ENCODE peak calls at places on chromosomes 11 and 22, in eight cellular contexts. W is transverse colon, U is uterus, C is ovary, D is GM12891, R is K562, H is esophagus squamous epithelium, B is spleen. P is an unnamed sample.

GRCh38 chr22:31244044-31244942 is 32.2 kb downstream of the LIMK2 start:
- DNase-seq in W (no peak), U (no peak), C (no peak), D (no peak), R (no peak), H (no peak), B (no peak), P (peak)

GRCh38 chr11:105298630-105299029 is 159.1 kb upstream of the CARD18 start:
- DNase-seq in W (no peak), U (no peak), C (no peak), D (no peak), R (no peak), H (no peak), B (no peak), P (peak)

GRCh38 chr22:17283423-17283822 is 64.2 kb upstream of the ADA2 start:
- DNase-seq in W (no peak), U (no peak), C (no peak), D (no peak), R (no peak), H (no peak), B (peak), P (no peak)

GRCh38 chr11:108009497-108010360 is 1.0 kb downstream of the CUL5 start:
- DNase-seq in W (no peak), U (no peak), C (no peak), D (no peak), R (peak), H (no peak), B (no peak), P (no peak)

GRCh38 chr11:92601048-92601447 is 368.4 kb upstream of the MTNR1B start:
- DNase-seq in W (no peak), U (no peak), C (no peak), D (no peak), R (no peak), H (no peak), B (no peak), P (no peak)

GRCh38 chr22:27667121-27667843 is 134.3 kb downstream of the MN1 start:
- DNase-seq in W (no peak), U (peak), C (peak), D (no peak), R (no peak), H (no peak), B (peak), P (no peak)

GRCh38 chr11:111688028-111688427 is 78.2 kb downstream of the PPP2R1B start:
- DNase-seq in W (no peak), U (no peak), C (no peak), D (no peak), R (no peak), H (no peak), B (no peak), P (no peak)

GRCh38 chr11:23502821-23503220 is 642.5 kb upstream of the CCDC179 start:
- DNase-seq in W (no peak), U (no peak), C (no peak), D (no peak), R (no peak), H (no peak), B (no peak), P (no peak)

GRCh38 chr22:49297286-49297870 is 530.3 kb downstream of the BRD1 start:
- DNase-seq in W (no peak), U (no peak), C (no peak), D (no peak), R (no peak), H (no peak), B (peak), P (no peak)

GRCh38 chr11:12689029-12689755 is 15.0 kb downstream of the TEAD1 start:
- DNase-seq in W (no peak), U (no peak), C (no peak), D (no peak), R (no peak), H (no peak), B (no peak), P (no peak)

GRCh38 chr22:39220450-39220849 is 24.3 kb downstream of the PDGFB start:
- DNase-seq in W (no peak), U (no peak), C (no peak), D (no peak), R (no peak), H (no peak), B (peak), P (no peak)
- TF ChIP-seq POLR2A in W (no peak), U (no peak), C (no peak), D (no peak), R (no peak), H (no peak), B (no peak), P (no peak)

GRCh38 chr22:40046126-40046525 is 51.4 kb downstream of the FAM83F start:
- DNase-seq in W (no peak), U (no peak), C (no peak), D (no peak), R (no peak), H (no peak), B (no peak), P (no peak)

GRCh38 chr22:40044102-40044869 is 49.5 kb downstream of the FAM83F start:
- DNase-seq in W (peak), U (peak), C (peak), D (peak), R (peak), H (peak), B (peak), P (peak)

GRCh38 chr22:40043793-40044101 is 49.0 kb downstream of the FAM83F start:
- DNase-seq in W (no peak), U (no peak), C (no peak), D (no peak), R (no peak), H (no peak), B (no peak), P (no peak)

GRCh38 chr22:40043086-40043485 is 48.3 kb downstream of the FAM83F start:
- DNase-seq in W (peak), U (peak), C (peak), D (no peak), R (no peak), H (no peak), B (no peak), P (no peak)

DNA sequence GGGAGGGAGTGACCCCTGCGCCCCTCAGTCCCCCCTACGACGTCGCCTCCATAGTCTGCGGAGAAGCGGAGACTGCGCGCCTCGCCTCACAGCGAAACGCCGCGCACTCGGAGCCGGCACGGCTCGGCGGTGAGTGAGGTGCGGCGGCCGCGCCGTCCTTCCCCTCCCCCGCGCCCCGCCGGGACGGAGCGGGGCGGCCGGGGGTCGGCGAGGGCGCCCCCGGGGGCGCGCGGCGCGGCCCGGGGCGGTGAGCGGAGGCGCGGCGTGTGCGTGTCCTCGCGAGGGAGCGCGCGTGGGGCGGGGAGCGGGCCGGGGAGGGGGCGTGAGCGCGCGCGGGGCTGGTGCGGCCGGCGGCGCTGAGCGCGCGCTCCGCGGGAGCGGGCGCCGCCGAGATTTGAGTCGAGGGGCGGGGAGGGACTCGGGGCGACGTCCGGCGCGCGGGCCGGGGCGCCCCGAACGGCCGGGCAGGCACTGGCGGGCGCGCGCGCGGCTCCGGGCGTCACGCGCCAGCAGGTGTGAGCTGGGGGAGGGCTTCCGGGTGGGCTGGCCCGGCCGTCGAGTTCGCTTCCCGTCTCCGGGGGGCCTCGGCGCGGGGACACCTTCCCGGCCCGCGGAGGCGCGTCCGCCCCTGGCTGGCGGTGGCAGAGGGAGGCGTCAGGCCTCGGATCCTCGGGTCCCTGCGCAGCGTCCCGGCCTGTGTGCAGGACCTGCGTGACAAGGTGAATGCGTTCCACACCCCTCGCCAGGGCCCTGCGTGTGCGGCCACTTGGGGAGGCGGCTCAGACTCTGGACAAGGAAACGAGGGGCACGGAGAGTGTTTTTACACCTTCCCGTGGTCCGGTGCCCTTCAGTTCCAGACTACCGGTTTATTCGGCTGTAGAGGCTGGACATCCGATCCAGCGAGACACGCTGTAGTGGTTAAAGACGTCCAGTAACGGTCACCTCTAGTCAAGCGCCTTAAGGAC is 50.4 kb downstream of the FAM83F start:
- DNase-seq in W (peak), U (peak), C (peak), D (peak), R (peak), H (no peak), B (peak), P (peak)
- TF ChIP-seq POLR2A in W (no peak), U (peak), C (no peak), D (peak), R (peak), H (no peak), B (no peak), P (peak)

DNA sequence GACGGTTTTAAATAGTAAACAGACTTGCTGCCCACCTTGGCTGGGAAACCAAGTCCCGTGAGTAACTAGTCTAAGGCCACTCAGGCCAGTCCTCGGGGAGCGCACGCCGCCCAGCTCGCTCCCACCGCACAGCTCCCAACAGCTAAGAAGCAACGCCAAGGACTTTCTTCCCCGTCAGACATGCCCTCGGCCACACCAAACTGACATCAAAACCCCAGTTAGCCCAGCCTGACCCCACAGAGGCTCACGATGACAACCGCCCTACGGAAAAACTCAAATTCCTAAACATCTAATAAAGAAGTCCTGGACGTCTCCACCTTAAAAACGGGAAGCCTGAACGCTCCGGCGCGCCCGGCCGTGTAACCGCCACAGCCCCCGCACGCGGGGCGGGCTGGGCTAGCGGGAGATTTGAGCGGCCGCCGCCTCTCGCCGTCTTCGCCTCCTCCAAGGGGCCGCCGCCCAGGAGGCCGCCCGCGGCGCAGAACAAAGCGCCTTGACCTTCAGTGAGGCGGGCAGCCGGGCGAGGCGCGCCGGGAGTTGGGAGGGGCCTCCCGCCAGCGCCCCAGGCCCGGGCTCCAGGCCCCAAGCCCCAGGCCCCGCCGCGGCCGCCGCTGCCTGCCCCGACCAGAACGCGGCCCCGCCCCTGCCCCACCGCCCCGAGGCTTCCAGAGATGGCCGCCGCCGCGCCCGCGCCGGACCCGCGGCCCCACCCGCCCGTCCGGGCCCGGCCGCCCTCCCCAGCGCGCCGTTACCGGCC is 474 bp downstream of the NAP1L4 start:
- DNase-seq in W (no peak), U (no peak), C (no peak), D (no peak), R (no peak), H (no peak), B (no peak), P (peak)
- TF ChIP-seq POLR2A in W (no peak), U (no peak), C (no peak), D (no peak), R (no peak), H (no peak), B (no peak), P (no peak)

GRCh38 chr11:69088676-69089146 is 40.0 kb downstream of the TPCN2 start:
- DNase-seq in W (peak), U (peak), C (peak), D (peak), R (peak), H (no peak), B (no peak), P (peak)
- TF ChIP-seq POLR2A in W (no peak), U (no peak), C (no peak), D (no peak), R (no peak), H (no peak), B (no peak), P (no peak)

DNA sequence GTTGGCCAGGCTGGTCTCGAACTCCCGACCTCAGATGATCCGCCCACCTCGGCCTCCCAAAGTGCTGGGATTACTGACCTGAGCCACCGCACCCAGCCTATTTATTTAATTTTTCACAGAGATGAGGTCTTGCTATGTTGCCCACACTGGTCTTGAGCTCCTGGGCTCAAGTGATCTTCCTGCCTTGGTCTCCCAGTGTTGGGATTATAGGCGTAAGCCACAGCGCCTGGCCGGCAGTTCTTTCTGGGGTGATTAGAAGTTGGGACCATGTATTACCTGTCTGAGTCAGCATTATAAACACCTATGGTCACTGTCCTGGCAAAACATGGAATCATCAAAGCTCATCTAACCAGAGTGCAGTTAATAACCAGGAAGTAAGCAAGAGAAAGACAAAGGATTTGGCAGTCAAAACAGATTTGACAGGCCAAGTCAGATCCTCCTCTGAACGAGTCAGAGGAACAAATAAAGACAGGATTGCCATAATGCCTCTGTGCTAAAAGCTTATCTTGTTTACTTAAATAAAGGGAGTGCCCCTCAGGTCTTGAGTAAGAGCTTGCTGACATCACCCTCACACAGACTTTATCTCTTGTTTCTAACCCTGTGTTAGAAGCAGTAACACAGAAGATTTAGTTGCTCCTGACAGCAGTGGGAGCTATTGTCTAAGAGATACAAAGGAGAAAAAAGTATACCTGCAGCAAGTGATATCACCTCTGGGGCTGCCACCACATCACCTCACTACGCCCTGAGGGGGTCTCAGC is 3.7 kb downstream of the SERPIND1 start:
- DNase-seq in W (peak), U (peak), C (peak), D (no peak), R (peak), H (no peak), B (no peak), P (peak)
- TF ChIP-seq POLR2A in W (no peak), U (no peak), C (no peak), D (no peak), R (no peak), H (no peak), B (no peak), P (no peak)

DNA sequence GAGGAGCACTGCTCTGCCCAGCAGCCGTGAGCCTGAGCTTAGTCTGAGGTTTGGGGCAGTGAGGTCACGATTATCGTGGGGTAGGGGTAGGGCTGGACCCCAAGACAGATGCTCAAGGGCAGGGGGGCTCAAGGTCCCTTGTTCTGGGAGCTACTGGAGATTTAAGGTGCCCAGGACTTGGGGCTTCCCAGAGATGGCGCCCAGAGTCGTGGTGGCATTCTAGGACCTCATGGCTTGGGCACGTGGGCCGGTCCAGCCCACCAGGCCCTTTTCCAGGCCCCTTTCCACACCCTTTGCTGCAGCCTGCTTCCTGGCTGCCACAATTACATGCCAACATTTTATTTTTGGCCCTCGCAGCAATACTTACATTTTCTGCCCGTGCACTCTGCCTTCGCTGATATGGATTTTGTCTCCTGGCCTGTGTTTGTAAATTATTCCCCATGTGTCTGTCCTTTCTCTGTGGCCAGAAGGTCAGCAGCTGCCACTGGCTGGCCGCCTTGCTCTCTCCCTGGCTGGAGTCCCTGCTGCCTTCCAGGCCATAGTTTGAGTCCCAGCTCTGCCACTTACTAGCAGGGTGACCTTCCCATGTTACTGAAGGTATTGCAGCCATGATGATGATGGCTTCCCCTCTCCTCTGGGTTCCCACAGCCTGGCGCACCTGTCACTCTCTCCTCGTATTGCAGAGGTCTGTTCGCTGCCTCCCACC is 11.2 kb downstream of the MB start:
- DNase-seq in W (no peak), U (no peak), C (no peak), D (no peak), R (no peak), H (no peak), B (no peak), P (no peak)
- TF ChIP-seq POLR2A in W (no peak), U (no peak), C (no peak), D (no peak), R (no peak), H (no peak), B (no peak), P (no peak)

DNA sequence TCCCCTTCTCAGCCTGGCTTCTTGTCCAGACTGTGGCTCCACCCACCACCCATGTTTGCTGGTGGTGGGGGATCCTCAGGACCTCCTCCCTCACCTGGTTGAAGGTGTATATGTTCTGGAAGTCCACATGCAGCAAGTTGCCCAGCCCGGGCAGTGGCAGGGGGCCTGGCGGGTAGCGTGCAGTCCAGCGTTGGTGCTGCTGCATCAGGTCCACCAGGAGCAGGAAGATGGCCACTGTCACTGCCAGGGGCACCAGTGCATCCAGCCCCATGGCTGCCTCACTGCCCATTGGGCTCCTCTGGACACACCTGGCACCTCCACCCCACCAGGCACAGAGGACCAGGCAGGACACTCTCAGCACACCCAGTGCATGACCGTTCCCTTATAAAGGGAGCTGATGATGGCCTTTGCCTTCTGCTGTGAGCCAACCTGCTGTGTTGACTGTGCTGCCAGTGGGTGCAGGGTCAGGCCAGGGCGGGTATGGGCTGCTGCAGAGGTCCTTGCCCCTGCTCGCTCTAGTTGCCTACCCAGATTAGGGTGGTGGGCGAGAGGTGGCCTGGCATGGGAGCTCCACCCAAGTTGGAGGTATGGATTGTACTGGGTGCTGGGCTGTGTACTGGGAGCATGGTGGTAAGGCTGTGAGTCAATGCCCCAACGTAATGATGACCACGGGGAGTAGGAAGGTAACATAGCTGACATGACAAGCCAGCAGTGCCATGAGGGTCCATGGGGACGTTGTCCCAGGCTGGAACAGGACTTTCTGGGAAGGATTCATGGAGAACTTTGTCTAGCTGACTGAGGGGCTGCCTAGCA is 24.3 kb upstream of the CYP2D6 start:
- DNase-seq in W (no peak), U (no peak), C (no peak), D (no peak), R (no peak), H (no peak), B (no peak), P (no peak)
- TF ChIP-seq POLR2A in W (no peak), U (no peak), C (no peak), D (no peak), R (no peak), H (no peak), B (no peak), P (no peak)

GRCh38 chr22:39532215-39533071 is at the start of gene RPS19BP1:
- DNase-seq in W (peak), U (peak), C (peak), D (peak), R (peak), H (peak), B (peak), P (peak)
- TF ChIP-seq POLR2A in W (peak), U (peak), C (peak), D (peak), R (peak), H (peak), B (no peak), P (peak)

DNA sequence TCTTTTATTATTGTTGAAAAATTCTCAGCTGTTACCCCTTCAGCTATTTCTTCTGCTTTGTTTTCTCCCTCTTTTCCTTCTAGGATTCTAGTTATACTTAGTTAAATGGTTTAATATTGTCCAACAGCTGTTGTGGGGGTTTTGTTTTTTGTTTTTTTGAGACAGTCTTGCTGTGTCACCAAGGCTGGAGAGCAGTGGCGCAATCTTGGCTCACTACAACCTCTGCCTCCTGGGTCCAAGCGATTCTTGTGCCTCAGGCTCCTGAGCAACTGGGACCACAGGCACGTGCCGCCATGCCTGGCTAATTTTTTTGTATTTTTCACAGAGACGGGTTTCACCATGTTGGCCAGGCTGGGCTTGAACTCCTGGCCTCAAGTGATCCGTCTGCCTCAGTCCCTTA is 12.7 kb downstream of the SDHAF2 start:
- DNase-seq in W (no peak), U (no peak), C (no peak), D (no peak), R (no peak), H (no peak), B (no peak), P (no peak)
- TF ChIP-seq POLR2A in W (no peak), U (no peak), C (no peak), D (no peak), R (no peak), H (no peak), B (no peak), P (no peak)

GRCh38 chr11:120334894-120335462 is 1.2 kb upstream of the ARHGEF12 start:
- DNase-seq in W (peak), U (peak), C (peak), D (peak), R (peak), H (no peak), B (no peak), P (peak)

GRCh38 chr11:120334332-120334731 is 1.9 kb upstream of the ARHGEF12 start:
- DNase-seq in W (no peak), U (no peak), C (no peak), D (no peak), R (no peak), H (no peak), B (no peak), P (no peak)

GRCh38 chr11:120336641-120337132 is 474 bp downstream of the ARHGEF12 start:
- DNase-seq in W (peak), U (no peak), C (no peak), D (no peak), R (peak), H (no peak), B (no peak), P (peak)

GRCh38 chr11:120335928-120336640 is at the start of gene ARHGEF12:
- DNase-seq in W (peak), U (peak), C (peak), D (peak), R (peak), H (peak), B (peak), P (peak)

GRCh38 chr11:120335596-120335927 is 651 bp upstream of the ARHGEF12 start:
- DNase-seq in W (no peak), U (no peak), C (no peak), D (peak), R (no peak), H (no peak), B (no peak), P (no peak)
- TF ChIP-seq POLR2A in W (no peak), U (no peak), C (no peak), D (no peak), R (no peak), H (no peak), B (no peak), P (no peak)

P was measured in H54.